ENCODE peak calls at places on chromosomes 6 and 20, in four cellular contexts. N is ascending aorta, T is right atrium auricular region, K is lower lobe of right lung. L is an unnamed sample. For H3K9me3 and H3K36me3, the result is how much of the 10 kb centered on the place peaks cover.

GRCh38 chr6:129621252-129621651 is 88.7 kb downstream of the ARHGAP18 start:
- DNase-seq in N (no peak), T (no peak), K (no peak), L (no peak)

GRCh38 chr6:135257641-135258405 is 76.7 kb downstream of the MYB start:
- DNase-seq in N (no peak), T (no peak), K (no peak), L (no peak)

GRCh38 chr6:4635666-4636065 is 140.5 kb upstream of the CDYL start:
- DNase-seq in N (no peak), T (no peak), K (no peak), L (no peak)

GRCh38 chr6:121780325-121781313 is 345.2 kb downstream of the GJA1 start:
- DNase-seq in N (peak), T (peak), K (peak), L (no peak)

GRCh38 chr6:112310439-112311154 is 36.5 kb upstream of the RFPL4B start:
- DNase-seq in N (no peak), T (no peak), K (no peak), L (no peak)

GRCh38 chr6:41538556-41539182 is 7.5 kb upstream of the FOXP4 start:
- DNase-seq in N (no peak), T (no peak), K (no peak), L (no peak)

GRCh38 chr6:42251911-42252637 is 34.4 kb upstream of the MRPS10 start:
- DNase-seq in N (no peak), T (peak), K (no peak), L (no peak)

GRCh38 chr6:36769676-36770499 is 69.4 kb downstream of the CPNE5 start:
- DNase-seq in N (no peak), T (no peak), K (peak), L (no peak)

GRCh38 chr6:164838068-164838615 is 471.3 kb downstream of the C6orf118 start:
- DNase-seq in N (no peak), T (no peak), K (no peak), L (no peak)

GRCh38 chr6:13400772-13401171 is 72.4 kb upstream of the TBC1D7 start:
- DNase-seq in N (no peak), T (no peak), K (no peak), L (no peak)

GRCh38 chr20:31595654-31596411 is 9.3 kb upstream of the ID1 start:
- DNase-seq in N (peak), T (peak), K (peak), L (no peak)

GRCh38 chr6:167091149-167092107 is 31.5 kb upstream of the CCR6 start:
- DNase-seq in N (no peak), T (no peak), K (no peak), L (no peak)

GRCh38 chr6:21442874-21443273 is 150.7 kb upstream of the SOX4 start:
- DNase-seq in N (no peak), T (no peak), K (no peak), L (no peak)

GRCh38 chr6:12785921-12786320 is 69.4 kb downstream of the PHACTR1 start:
- DNase-seq in N (no peak), T (no peak), K (no peak), L (no peak)

GRCh38 chr20:31845300-31845863 is at the start of gene FOXS1:
- DNase-seq in N (peak), T (no peak), K (no peak), L (no peak)

GRCh38 chr6:122730775-122731386 is 48.6 kb upstream of the FABP7 start:
- DNase-seq in N (no peak), T (no peak), K (no peak), L (no peak)

DNA sequence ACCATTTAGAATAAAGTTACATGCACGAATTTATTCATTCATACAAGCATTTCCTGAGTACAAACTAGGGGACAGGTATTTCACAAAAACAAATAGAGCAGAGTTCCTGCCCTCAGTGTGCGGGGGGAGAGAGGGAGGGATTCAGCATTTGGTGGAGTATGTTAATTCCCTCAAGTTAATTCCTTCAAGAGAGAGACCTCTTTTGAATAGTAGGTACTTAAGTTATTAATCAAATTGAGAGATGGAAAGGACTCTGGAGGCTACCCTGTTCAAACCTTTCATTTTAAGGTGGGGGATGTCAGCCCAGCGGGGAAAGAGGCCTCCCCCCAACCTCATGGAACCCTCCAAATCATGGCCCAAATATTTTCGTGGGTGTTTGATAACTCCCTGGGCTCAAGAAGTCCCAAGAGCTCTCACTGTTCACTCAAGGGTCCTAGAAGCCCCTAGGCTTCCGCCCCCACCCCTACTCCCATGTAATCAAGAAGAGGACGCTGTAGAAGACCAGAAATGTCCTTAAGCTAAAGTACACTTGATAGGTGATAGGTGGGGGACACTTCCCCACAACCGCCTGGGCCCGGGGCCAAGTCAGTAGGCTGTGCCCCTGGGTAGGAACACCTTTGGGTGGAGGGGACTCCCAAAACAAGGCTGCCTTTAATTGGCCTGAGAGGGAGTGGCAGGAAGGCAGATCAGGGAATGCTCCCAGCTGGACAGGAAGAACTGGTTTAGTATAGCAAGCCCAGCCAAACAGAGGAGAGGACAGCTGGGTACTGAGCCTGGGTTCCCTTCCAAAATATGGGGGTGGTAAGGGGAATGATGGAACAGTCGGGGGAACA is 2.9 kb downstream of the SDC4 start:
- DNase-seq in N (no peak), T (no peak), K (peak), L (no peak)
- H3K9me3 ChIP-seq in N (under half), T (under half), K (under half), L (under half)

GRCh38 chr6:131413191-131413830 is 159.7 kb upstream of the ARG1 start:
- DNase-seq in N (no peak), T (no peak), K (no peak), L (no peak)
- TF ChIP-seq CTCF in N (no peak), T (no peak), K (no peak), L (no peak)

DNA sequence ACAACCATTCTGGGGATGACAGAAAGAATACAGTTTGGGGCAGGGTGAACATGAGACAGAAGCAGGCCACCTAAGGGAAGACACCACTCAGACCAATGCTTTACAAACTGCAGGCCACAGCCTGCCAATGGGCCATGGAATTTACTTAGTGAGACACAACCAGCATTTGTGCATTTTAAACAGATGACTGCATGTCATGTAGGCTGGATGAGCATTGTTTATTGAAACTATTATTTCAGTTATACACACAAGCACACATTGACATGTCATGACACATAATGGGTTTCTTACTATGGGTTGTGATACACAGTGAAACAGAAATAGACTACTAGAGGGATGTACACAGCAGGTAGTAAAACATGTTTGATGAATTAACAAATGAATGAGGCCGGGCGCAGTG is 8.0 kb downstream of the PGM3 start:
- DNase-seq in N (no peak), T (no peak), K (no peak), L (no peak)
- H3K36me3 ChIP-seq in N (half or more), T (half or more), K (half or more), L (under half)

DNA sequence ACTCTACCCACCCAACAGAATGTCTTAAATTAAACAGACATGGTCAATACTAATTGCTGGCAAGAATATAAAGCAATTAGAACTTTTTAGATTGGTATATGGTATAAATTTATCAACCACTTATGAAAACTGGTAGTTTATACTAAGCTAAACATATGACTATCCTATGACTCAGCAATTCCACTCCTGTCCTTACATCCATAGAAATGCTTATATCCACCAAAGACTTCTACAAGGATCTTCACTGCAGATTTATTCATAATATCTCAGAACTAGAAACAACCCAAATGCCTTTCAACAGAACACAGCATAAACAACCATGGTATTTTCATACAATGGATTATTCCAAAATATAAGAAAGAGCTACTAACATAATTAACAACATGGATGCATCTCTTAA is 4.6 kb downstream of the ZNF184 start:
- DNase-seq in N (no peak), T (no peak), K (no peak), L (no peak)
- H3K9me3 ChIP-seq in N (under half), T (under half), K (under half), L (under half)

GRCh38 chr6:143513410-143513809 is 1.9 kb upstream of the FUCA2 start:
- DNase-seq in N (no peak), T (no peak), K (peak), L (no peak)
- TF ChIP-seq CTCF in N (no peak), T (peak), K (peak), L (peak)

DNA sequence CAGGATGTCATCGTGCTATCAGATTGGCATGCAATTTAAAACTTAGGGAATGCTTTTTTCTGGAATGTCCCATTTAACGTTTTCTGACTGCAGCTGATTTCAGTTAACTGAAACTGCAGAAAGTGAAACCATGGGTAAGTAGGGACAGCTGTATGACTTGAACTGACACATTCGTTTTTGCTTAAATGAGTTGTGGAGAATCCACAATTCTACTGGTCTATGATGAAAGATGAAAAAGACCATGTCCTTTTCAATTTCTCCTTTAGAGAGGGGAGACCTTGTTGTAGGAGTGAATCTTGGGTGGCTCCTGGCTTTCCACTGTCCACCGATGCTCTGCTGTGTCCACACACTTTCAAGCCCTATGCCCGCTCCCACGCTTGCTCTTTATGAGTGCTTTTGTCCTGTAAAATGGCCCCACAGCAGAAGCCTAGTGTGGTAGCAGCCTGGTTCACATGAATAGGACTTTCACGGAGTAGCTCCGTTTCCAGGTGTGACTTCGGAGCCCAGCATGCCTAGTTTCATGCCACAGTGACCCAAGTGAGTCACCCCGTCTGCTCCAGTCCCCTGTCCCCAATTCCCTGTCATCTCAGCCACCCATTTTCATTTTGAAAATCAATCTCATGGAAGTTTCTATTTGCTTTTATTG is 21.9 kb downstream of the DYNLT1 start:
- DNase-seq in N (no peak), T (no peak), K (no peak), L (no peak)
- H3K36me3 ChIP-seq in N (under half), T (under half), K (half or more), L (under half)

GRCh38 chr6:170177383-170178265 is 113.3 kb downstream of the DLL1 start:
- DNase-seq in N (no peak), T (no peak), K (peak), L (no peak)
- H3K9me3 ChIP-seq in N (under half), T (under half), K (under half), L (under half)

GRCh38 chr6:95867205-95867604 is 148.6 kb upstream of the FUT9 start:
- DNase-seq in N (no peak), T (no peak), K (no peak), L (no peak)

GRCh38 chr6:95865857-95866256 is 149.9 kb upstream of the FUT9 start:
- DNase-seq in N (no peak), T (no peak), K (no peak), L (no peak)

GRCh38 chr6:95866732-95867131 is 149.0 kb upstream of the FUT9 start:
- DNase-seq in N (no peak), T (no peak), K (no peak), L (no peak)
- TF ChIP-seq CTCF in N (no peak), T (peak), K (peak), L (no peak)

GRCh38 chr20:38626921-38627659 is 25.5 kb downstream of the ARHGAP40 start:
- DNase-seq in N (no peak), T (no peak), K (no peak), L (no peak)

GRCh38 chr20:38625896-38626295 is 24.3 kb downstream of the ARHGAP40 start:
- DNase-seq in N (no peak), T (no peak), K (no peak), L (no peak)

GRCh38 chr20:38620501-38620900 is 18.9 kb downstream of the ARHGAP40 start:
- DNase-seq in N (no peak), T (no peak), K (no peak), L (no peak)

GRCh38 chr20:38623061-38623460 is 21.5 kb downstream of the ARHGAP40 start:
- DNase-seq in N (no peak), T (no peak), K (no peak), L (no peak)

GRCh38 chr20:38624084-38624483 is 22.5 kb downstream of the ARHGAP40 start:
- DNase-seq in N (no peak), T (no peak), K (no peak), L (no peak)
- H3K36me3 ChIP-seq in N (under half), T (under half), K (under half), L (under half)

L was measured in esophagus squamous epithelium.